ENCODE peak calls at places on chromosomes 12 and 14, in nine cellular contexts. One of them, this sample, is unnamed.

GRCh38 chr12:38906482-38907170 is 1.2 kb upstream of the CPNE8 start:
- DNase-seq in A549: peak
- DNase-seq in activated CD4-positive, alpha-beta T cell treated with anti-CD3 and anti-CD28 coated beads, Interleukin-2, amount 10 ng/mL, durations not matched to agents 7 days and 5 days: peak
- DNase-seq in stimulated activated CD4-positive, alpha-beta T cell treated with anti-CD3 and anti-CD28 coated beads, Interleukin-2, amount 100 ng/mL, for 48 hours: peak
- DNase-seq in adrenal gland: peak
- DNase-seq in AML-193: no peak
- DNase-seq in AG10803: peak
- DNase-seq in effector memory CD8-positive, alpha-beta T cell: peak
- DNase-seq in GM13977: peak
- DNase-seq in this sample: peak

GRCh38 chr12:113208041-113208934 is 13.0 kb upstream of the TPCN1 start:
- DNase-seq in A549: no peak
- DNase-seq in activated CD4-positive, alpha-beta T cell treated with anti-CD3 and anti-CD28 coated beads, Interleukin-2, amount 10 ng/mL, durations not matched to agents 7 days and 5 days: peak
- DNase-seq in stimulated activated CD4-positive, alpha-beta T cell treated with anti-CD3 and anti-CD28 coated beads, Interleukin-2, amount 100 ng/mL, for 48 hours: peak
- DNase-seq in adrenal gland: peak
- DNase-seq in AML-193: peak
- DNase-seq in AG10803: peak
- DNase-seq in effector memory CD8-positive, alpha-beta T cell: peak
- DNase-seq in GM13977: peak
- DNase-seq in this sample: no peak

GRCh38 chr12:80262372-80263170 is 163.2 kb downstream of the OTOGL start:
- DNase-seq in A549: no peak
- DNase-seq in activated CD4-positive, alpha-beta T cell treated with anti-CD3 and anti-CD28 coated beads, Interleukin-2, amount 10 ng/mL, durations not matched to agents 7 days and 5 days: no peak
- DNase-seq in stimulated activated CD4-positive, alpha-beta T cell treated with anti-CD3 and anti-CD28 coated beads, Interleukin-2, amount 100 ng/mL, for 48 hours: no peak
- DNase-seq in adrenal gland: no peak
- DNase-seq in AML-193: no peak
- DNase-seq in AG10803: peak
- DNase-seq in effector memory CD8-positive, alpha-beta T cell: no peak
- DNase-seq in GM13977: no peak
- DNase-seq in this sample: no peak

GRCh38 chr12:127810026-127810425 is 456.9 kb upstream of the TMEM132C start:
- DNase-seq in A549: no peak
- DNase-seq in activated CD4-positive, alpha-beta T cell treated with anti-CD3 and anti-CD28 coated beads, Interleukin-2, amount 10 ng/mL, durations not matched to agents 7 days and 5 days: no peak
- DNase-seq in stimulated activated CD4-positive, alpha-beta T cell treated with anti-CD3 and anti-CD28 coated beads, Interleukin-2, amount 100 ng/mL, for 48 hours: no peak
- DNase-seq in adrenal gland: no peak
- DNase-seq in AML-193: no peak
- DNase-seq in AG10803: peak
- DNase-seq in effector memory CD8-positive, alpha-beta T cell: no peak
- DNase-seq in GM13977: no peak
- DNase-seq in this sample: no peak

GRCh38 chr14:89284368-89285058 is 132.5 kb downstream of the FOXN3 start:
- DNase-seq in A549: no peak
- DNase-seq in activated CD4-positive, alpha-beta T cell treated with anti-CD3 and anti-CD28 coated beads, Interleukin-2, amount 10 ng/mL, durations not matched to agents 7 days and 5 days: no peak
- DNase-seq in stimulated activated CD4-positive, alpha-beta T cell treated with anti-CD3 and anti-CD28 coated beads, Interleukin-2, amount 100 ng/mL, for 48 hours: no peak
- DNase-seq in adrenal gland: peak
- DNase-seq in AML-193: no peak
- DNase-seq in AG10803: peak
- DNase-seq in effector memory CD8-positive, alpha-beta T cell: no peak
- DNase-seq in GM13977: no peak
- DNase-seq in this sample: no peak

GRCh38 chr12:92002195-92002649 is 143.4 kb downstream of the BTG1 start:
- DNase-seq in A549: no peak
- DNase-seq in activated CD4-positive, alpha-beta T cell treated with anti-CD3 and anti-CD28 coated beads, Interleukin-2, amount 10 ng/mL, durations not matched to agents 7 days and 5 days: no peak
- DNase-seq in stimulated activated CD4-positive, alpha-beta T cell treated with anti-CD3 and anti-CD28 coated beads, Interleukin-2, amount 100 ng/mL, for 48 hours: no peak
- DNase-seq in adrenal gland: no peak
- DNase-seq in AML-193: no peak
- DNase-seq in AG10803: no peak
- DNase-seq in effector memory CD8-positive, alpha-beta T cell: no peak
- DNase-seq in GM13977: no peak
- DNase-seq in this sample: no peak

GRCh38 chr14:32400480-32400879 is 71.4 kb downstream of the AKAP6 start:
- DNase-seq in A549: no peak
- DNase-seq in activated CD4-positive, alpha-beta T cell treated with anti-CD3 and anti-CD28 coated beads, Interleukin-2, amount 10 ng/mL, durations not matched to agents 7 days and 5 days: no peak
- DNase-seq in stimulated activated CD4-positive, alpha-beta T cell treated with anti-CD3 and anti-CD28 coated beads, Interleukin-2, amount 100 ng/mL, for 48 hours: no peak
- DNase-seq in adrenal gland: no peak
- DNase-seq in AML-193: no peak
- DNase-seq in AG10803: peak
- DNase-seq in effector memory CD8-positive, alpha-beta T cell: no peak
- DNase-seq in GM13977: no peak
- DNase-seq in this sample: no peak

GRCh38 chr12:79997115-79997805 is 62.4 kb upstream of the PPP1R12A start:
- DNase-seq in A549: no peak
- DNase-seq in activated CD4-positive, alpha-beta T cell treated with anti-CD3 and anti-CD28 coated beads, Interleukin-2, amount 10 ng/mL, durations not matched to agents 7 days and 5 days: no peak
- DNase-seq in stimulated activated CD4-positive, alpha-beta T cell treated with anti-CD3 and anti-CD28 coated beads, Interleukin-2, amount 100 ng/mL, for 48 hours: no peak
- DNase-seq in adrenal gland: no peak
- DNase-seq in AML-193: no peak
- DNase-seq in AG10803: peak
- DNase-seq in effector memory CD8-positive, alpha-beta T cell: no peak
- DNase-seq in GM13977: peak
- DNase-seq in this sample: no peak

GRCh38 chr14:41830679-41831078 is 224.0 kb downstream of the LRFN5 start:
- DNase-seq in A549: no peak
- DNase-seq in activated CD4-positive, alpha-beta T cell treated with anti-CD3 and anti-CD28 coated beads, Interleukin-2, amount 10 ng/mL, durations not matched to agents 7 days and 5 days: no peak
- DNase-seq in stimulated activated CD4-positive, alpha-beta T cell treated with anti-CD3 and anti-CD28 coated beads, Interleukin-2, amount 100 ng/mL, for 48 hours: no peak
- DNase-seq in adrenal gland: peak
- DNase-seq in AML-193: no peak
- DNase-seq in AG10803: peak
- DNase-seq in effector memory CD8-positive, alpha-beta T cell: no peak
- DNase-seq in GM13977: no peak
- DNase-seq in this sample: no peak

GRCh38 chr14:88470542-88471440 is 84.0 kb downstream of the PTPN21 start:
- DNase-seq in A549: no peak
- DNase-seq in activated CD4-positive, alpha-beta T cell treated with anti-CD3 and anti-CD28 coated beads, Interleukin-2, amount 10 ng/mL, durations not matched to agents 7 days and 5 days: no peak
- DNase-seq in stimulated activated CD4-positive, alpha-beta T cell treated with anti-CD3 and anti-CD28 coated beads, Interleukin-2, amount 100 ng/mL, for 48 hours: no peak
- DNase-seq in adrenal gland: no peak
- DNase-seq in AML-193: no peak
- DNase-seq in AG10803: no peak
- DNase-seq in effector memory CD8-positive, alpha-beta T cell: no peak
- DNase-seq in GM13977: no peak
- DNase-seq in this sample: no peak

GRCh38 chr14:69574266-69574953 is at the start of gene CCDC177:
- DNase-seq in A549: peak
- DNase-seq in activated CD4-positive, alpha-beta T cell treated with anti-CD3 and anti-CD28 coated beads, Interleukin-2, amount 10 ng/mL, durations not matched to agents 7 days and 5 days: peak
- DNase-seq in stimulated activated CD4-positive, alpha-beta T cell treated with anti-CD3 and anti-CD28 coated beads, Interleukin-2, amount 100 ng/mL, for 48 hours: peak
- DNase-seq in adrenal gland: peak
- DNase-seq in AML-193: no peak
- DNase-seq in AG10803: peak
- DNase-seq in effector memory CD8-positive, alpha-beta T cell: peak
- DNase-seq in GM13977: peak
- DNase-seq in this sample: peak

GRCh38 chr14:73787760-73788508 is 63.7 kb upstream of the PTGR2 start:
- DNase-seq in A549: no peak
- DNase-seq in activated CD4-positive, alpha-beta T cell treated with anti-CD3 and anti-CD28 coated beads, Interleukin-2, amount 10 ng/mL, durations not matched to agents 7 days and 5 days: no peak
- DNase-seq in stimulated activated CD4-positive, alpha-beta T cell treated with anti-CD3 and anti-CD28 coated beads, Interleukin-2, amount 100 ng/mL, for 48 hours: peak
- DNase-seq in adrenal gland: no peak
- DNase-seq in AML-193: no peak
- DNase-seq in AG10803: no peak
- DNase-seq in effector memory CD8-positive, alpha-beta T cell: no peak
- DNase-seq in GM13977: peak
- DNase-seq in this sample: no peak

GRCh38 chr12:104410786-104411185 is 46.0 kb upstream of the CHST11 start:
- DNase-seq in A549: no peak
- DNase-seq in activated CD4-positive, alpha-beta T cell treated with anti-CD3 and anti-CD28 coated beads, Interleukin-2, amount 10 ng/mL, durations not matched to agents 7 days and 5 days: no peak
- DNase-seq in stimulated activated CD4-positive, alpha-beta T cell treated with anti-CD3 and anti-CD28 coated beads, Interleukin-2, amount 100 ng/mL, for 48 hours: no peak
- DNase-seq in adrenal gland: no peak
- DNase-seq in AML-193: no peak
- DNase-seq in AG10803: peak
- DNase-seq in effector memory CD8-positive, alpha-beta T cell: no peak
- DNase-seq in GM13977: no peak
- DNase-seq in this sample: no peak

GRCh38 chr12:115507951-115508722 is 769.4 kb downstream of the MED13L start:
- DNase-seq in A549: no peak
- DNase-seq in activated CD4-positive, alpha-beta T cell treated with anti-CD3 and anti-CD28 coated beads, Interleukin-2, amount 10 ng/mL, durations not matched to agents 7 days and 5 days: no peak
- DNase-seq in stimulated activated CD4-positive, alpha-beta T cell treated with anti-CD3 and anti-CD28 coated beads, Interleukin-2, amount 100 ng/mL, for 48 hours: no peak
- DNase-seq in adrenal gland: no peak
- DNase-seq in AML-193: no peak
- DNase-seq in AG10803: no peak
- DNase-seq in effector memory CD8-positive, alpha-beta T cell: no peak
- DNase-seq in GM13977: no peak
- DNase-seq in this sample: peak

GRCh38 chr12:67911293-67911637 is 78.0 kb upstream of the IFNG-AS1 start:
- DNase-seq in A549: no peak
- DNase-seq in activated CD4-positive, alpha-beta T cell treated with anti-CD3 and anti-CD28 coated beads, Interleukin-2, amount 10 ng/mL, durations not matched to agents 7 days and 5 days: no peak
- DNase-seq in stimulated activated CD4-positive, alpha-beta T cell treated with anti-CD3 and anti-CD28 coated beads, Interleukin-2, amount 100 ng/mL, for 48 hours: no peak
- DNase-seq in adrenal gland: no peak
- DNase-seq in AML-193: no peak
- DNase-seq in AG10803: no peak
- DNase-seq in effector memory CD8-positive, alpha-beta T cell: no peak
- DNase-seq in GM13977: no peak
- DNase-seq in this sample: no peak

GRCh38 chr12:53064613-53065415 is 14.4 kb downstream of the SPRYD3 start:
- DNase-seq in A549: no peak
- DNase-seq in activated CD4-positive, alpha-beta T cell treated with anti-CD3 and anti-CD28 coated beads, Interleukin-2, amount 10 ng/mL, durations not matched to agents 7 days and 5 days: no peak
- DNase-seq in stimulated activated CD4-positive, alpha-beta T cell treated with anti-CD3 and anti-CD28 coated beads, Interleukin-2, amount 100 ng/mL, for 48 hours: no peak
- DNase-seq in adrenal gland: peak
- DNase-seq in AML-193: no peak
- DNase-seq in AG10803: no peak
- DNase-seq in effector memory CD8-positive, alpha-beta T cell: no peak
- DNase-seq in GM13977: no peak
- DNase-seq in this sample: no peak

GRCh38 chr12:104738371-104738710 is 219.7 kb downstream of the SLC41A2 start:
- DNase-seq in A549: no peak
- DNase-seq in activated CD4-positive, alpha-beta T cell treated with anti-CD3 and anti-CD28 coated beads, Interleukin-2, amount 10 ng/mL, durations not matched to agents 7 days and 5 days: no peak
- DNase-seq in stimulated activated CD4-positive, alpha-beta T cell treated with anti-CD3 and anti-CD28 coated beads, Interleukin-2, amount 100 ng/mL, for 48 hours: no peak
- DNase-seq in adrenal gland: no peak
- DNase-seq in AML-193: no peak
- DNase-seq in AG10803: no peak
- DNase-seq in effector memory CD8-positive, alpha-beta T cell: no peak
- DNase-seq in GM13977: no peak
- DNase-seq in this sample: no peak

GRCh38 chr14:74503973-74504335 is 10.4 kb downstream of the ISCA2 start:
- DNase-seq in A549: no peak
- DNase-seq in activated CD4-positive, alpha-beta T cell treated with anti-CD3 and anti-CD28 coated beads, Interleukin-2, amount 10 ng/mL, durations not matched to agents 7 days and 5 days: no peak
- DNase-seq in stimulated activated CD4-positive, alpha-beta T cell treated with anti-CD3 and anti-CD28 coated beads, Interleukin-2, amount 100 ng/mL, for 48 hours: no peak
- DNase-seq in adrenal gland: no peak
- DNase-seq in AML-193: no peak
- DNase-seq in AG10803: no peak
- DNase-seq in effector memory CD8-positive, alpha-beta T cell: no peak
- DNase-seq in GM13977: no peak
- DNase-seq in this sample: no peak

GRCh38 chr12:29082522-29082921 is 66.6 kb upstream of the FAR2 start:
- DNase-seq in A549: no peak
- DNase-seq in activated CD4-positive, alpha-beta T cell treated with anti-CD3 and anti-CD28 coated beads, Interleukin-2, amount 10 ng/mL, durations not matched to agents 7 days and 5 days: no peak
- DNase-seq in stimulated activated CD4-positive, alpha-beta T cell treated with anti-CD3 and anti-CD28 coated beads, Interleukin-2, amount 100 ng/mL, for 48 hours: no peak
- DNase-seq in adrenal gland: no peak
- DNase-seq in AML-193: no peak
- DNase-seq in AG10803: peak
- DNase-seq in effector memory CD8-positive, alpha-beta T cell: no peak
- DNase-seq in GM13977: no peak
- DNase-seq in this sample: no peak

GRCh38 chr12:55927588-55928502 is at the start of gene PYM1:
- DNase-seq in A549: peak
- DNase-seq in activated CD4-positive, alpha-beta T cell treated with anti-CD3 and anti-CD28 coated beads, Interleukin-2, amount 10 ng/mL, durations not matched to agents 7 days and 5 days: peak
- DNase-seq in stimulated activated CD4-positive, alpha-beta T cell treated with anti-CD3 and anti-CD28 coated beads, Interleukin-2, amount 100 ng/mL, for 48 hours: no peak
- DNase-seq in adrenal gland: peak
- DNase-seq in AML-193: peak
- DNase-seq in AG10803: peak
- DNase-seq in effector memory CD8-positive, alpha-beta T cell: peak
- DNase-seq in GM13977: peak
- DNase-seq in this sample: no peak

GRCh38 chr14:60658909-60659585 is 9.8 kb upstream of the SIX1 start:
- DNase-seq in A549: no peak
- DNase-seq in activated CD4-positive, alpha-beta T cell treated with anti-CD3 and anti-CD28 coated beads, Interleukin-2, amount 10 ng/mL, durations not matched to agents 7 days and 5 days: no peak
- DNase-seq in stimulated activated CD4-positive, alpha-beta T cell treated with anti-CD3 and anti-CD28 coated beads, Interleukin-2, amount 100 ng/mL, for 48 hours: no peak
- DNase-seq in adrenal gland: no peak
- DNase-seq in AML-193: no peak
- DNase-seq in AG10803: no peak
- DNase-seq in effector memory CD8-positive, alpha-beta T cell: no peak
- DNase-seq in GM13977: no peak
- DNase-seq in this sample: no peak

GRCh38 chr14:24892730-24893059 is 157.3 kb downstream of the STXBP6 start:
- DNase-seq in A549: no peak
- DNase-seq in activated CD4-positive, alpha-beta T cell treated with anti-CD3 and anti-CD28 coated beads, Interleukin-2, amount 10 ng/mL, durations not matched to agents 7 days and 5 days: no peak
- DNase-seq in stimulated activated CD4-positive, alpha-beta T cell treated with anti-CD3 and anti-CD28 coated beads, Interleukin-2, amount 100 ng/mL, for 48 hours: no peak
- DNase-seq in adrenal gland: no peak
- DNase-seq in AML-193: no peak
- DNase-seq in AG10803: no peak
- DNase-seq in effector memory CD8-positive, alpha-beta T cell: no peak
- DNase-seq in GM13977: no peak
- DNase-seq in this sample: no peak

GRCh38 chr12:2212971-2213869 is 160.4 kb downstream of the CACNA1C start:
- DNase-seq in A549: no peak
- DNase-seq in activated CD4-positive, alpha-beta T cell treated with anti-CD3 and anti-CD28 coated beads, Interleukin-2, amount 10 ng/mL, durations not matched to agents 7 days and 5 days: no peak
- DNase-seq in stimulated activated CD4-positive, alpha-beta T cell treated with anti-CD3 and anti-CD28 coated beads, Interleukin-2, amount 100 ng/mL, for 48 hours: no peak
- DNase-seq in adrenal gland: no peak
- DNase-seq in AML-193: no peak
- DNase-seq in AG10803: no peak
- DNase-seq in effector memory CD8-positive, alpha-beta T cell: no peak
- DNase-seq in GM13977: no peak
- DNase-seq in this sample: peak

GRCh38 chr12:102885043-102885932 is 31.8 kb downstream of the PAH start:
- DNase-seq in A549: no peak
- DNase-seq in activated CD4-positive, alpha-beta T cell treated with anti-CD3 and anti-CD28 coated beads, Interleukin-2, amount 10 ng/mL, durations not matched to agents 7 days and 5 days: no peak
- DNase-seq in stimulated activated CD4-positive, alpha-beta T cell treated with anti-CD3 and anti-CD28 coated beads, Interleukin-2, amount 100 ng/mL, for 48 hours: no peak
- DNase-seq in adrenal gland: no peak
- DNase-seq in AML-193: no peak
- DNase-seq in AG10803: no peak
- DNase-seq in effector memory CD8-positive, alpha-beta T cell: no peak
- DNase-seq in GM13977: no peak
- DNase-seq in this sample: peak

GRCh38 chr12:51263341-51263740 is 6.9 kb downstream of the SMAGP start:
- DNase-seq in A549: no peak
- DNase-seq in activated CD4-positive, alpha-beta T cell treated with anti-CD3 and anti-CD28 coated beads, Interleukin-2, amount 10 ng/mL, durations not matched to agents 7 days and 5 days: no peak
- DNase-seq in stimulated activated CD4-positive, alpha-beta T cell treated with anti-CD3 and anti-CD28 coated beads, Interleukin-2, amount 100 ng/mL, for 48 hours: no peak
- DNase-seq in adrenal gland: no peak
- DNase-seq in AML-193: no peak
- DNase-seq in AG10803: no peak
- DNase-seq in effector memory CD8-positive, alpha-beta T cell: no peak
- DNase-seq in GM13977: no peak
- DNase-seq in this sample: no peak

GRCh38 chr12:124347805-124348658 is 53.1 kb downstream of the RFLNA start:
- DNase-seq in A549: no peak
- DNase-seq in activated CD4-positive, alpha-beta T cell treated with anti-CD3 and anti-CD28 coated beads, Interleukin-2, amount 10 ng/mL, durations not matched to agents 7 days and 5 days: peak
- DNase-seq in stimulated activated CD4-positive, alpha-beta T cell treated with anti-CD3 and anti-CD28 coated beads, Interleukin-2, amount 100 ng/mL, for 48 hours: peak
- DNase-seq in adrenal gland: no peak
- DNase-seq in AML-193: no peak
- DNase-seq in AG10803: no peak
- DNase-seq in effector memory CD8-positive, alpha-beta T cell: no peak
- DNase-seq in GM13977: no peak
- DNase-seq in this sample: no peak

GRCh38 chr12:52007158-52007921 is 594 bp downstream of the TAMALIN start:
- DNase-seq in A549: no peak
- DNase-seq in activated CD4-positive, alpha-beta T cell treated with anti-CD3 and anti-CD28 coated beads, Interleukin-2, amount 10 ng/mL, durations not matched to agents 7 days and 5 days: peak
- DNase-seq in stimulated activated CD4-positive, alpha-beta T cell treated with anti-CD3 and anti-CD28 coated beads, Interleukin-2, amount 100 ng/mL, for 48 hours: peak
- DNase-seq in adrenal gland: no peak
- DNase-seq in AML-193: no peak
- DNase-seq in AG10803: peak
- DNase-seq in effector memory CD8-positive, alpha-beta T cell: peak
- DNase-seq in GM13977: peak
- DNase-seq in this sample: no peak

GRCh38 chr12:113854385-113855136 is 111.6 kb downstream of the RBM19 start:
- DNase-seq in A549: no peak
- DNase-seq in activated CD4-positive, alpha-beta T cell treated with anti-CD3 and anti-CD28 coated beads, Interleukin-2, amount 10 ng/mL, durations not matched to agents 7 days and 5 days: no peak
- DNase-seq in stimulated activated CD4-positive, alpha-beta T cell treated with anti-CD3 and anti-CD28 coated beads, Interleukin-2, amount 100 ng/mL, for 48 hours: no peak
- DNase-seq in adrenal gland: no peak
- DNase-seq in AML-193: no peak
- DNase-seq in AG10803: no peak
- DNase-seq in effector memory CD8-positive, alpha-beta T cell: no peak
- DNase-seq in GM13977: no peak
- DNase-seq in this sample: no peak

GRCh38 chr12:96094201-96094600 is 58.8 kb upstream of the LTA4H start:
- DNase-seq in A549: peak
- DNase-seq in activated CD4-positive, alpha-beta T cell treated with anti-CD3 and anti-CD28 coated beads, Interleukin-2, amount 10 ng/mL, durations not matched to agents 7 days and 5 days: peak
- DNase-seq in stimulated activated CD4-positive, alpha-beta T cell treated with anti-CD3 and anti-CD28 coated beads, Interleukin-2, amount 100 ng/mL, for 48 hours: no peak
- DNase-seq in adrenal gland: no peak
- DNase-seq in AML-193: peak
- DNase-seq in AG10803: no peak
- DNase-seq in effector memory CD8-positive, alpha-beta T cell: no peak
- DNase-seq in GM13977: no peak
- DNase-seq in this sample: no peak

GRCh38 chr14:91374897-91375747 is 42.5 kb downstream of the CCDC88C start:
- DNase-seq in A549: no peak
- DNase-seq in activated CD4-positive, alpha-beta T cell treated with anti-CD3 and anti-CD28 coated beads, Interleukin-2, amount 10 ng/mL, durations not matched to agents 7 days and 5 days: no peak
- DNase-seq in stimulated activated CD4-positive, alpha-beta T cell treated with anti-CD3 and anti-CD28 coated beads, Interleukin-2, amount 100 ng/mL, for 48 hours: no peak
- DNase-seq in adrenal gland: no peak
- DNase-seq in AML-193: no peak
- DNase-seq in AG10803: no peak
- DNase-seq in effector memory CD8-positive, alpha-beta T cell: no peak
- DNase-seq in GM13977: no peak
- DNase-seq in this sample: peak

GRCh38 chr14:69629225-69630127 is 18.1 kb downstream of the SUSD6 start:
- DNase-seq in A549: no peak
- DNase-seq in activated CD4-positive, alpha-beta T cell treated with anti-CD3 and anti-CD28 coated beads, Interleukin-2, amount 10 ng/mL, durations not matched to agents 7 days and 5 days: no peak
- DNase-seq in stimulated activated CD4-positive, alpha-beta T cell treated with anti-CD3 and anti-CD28 coated beads, Interleukin-2, amount 100 ng/mL, for 48 hours: no peak
- DNase-seq in adrenal gland: no peak
- DNase-seq in AML-193: no peak
- DNase-seq in AG10803: peak
- DNase-seq in effector memory CD8-positive, alpha-beta T cell: no peak
- DNase-seq in GM13977: no peak
- DNase-seq in this sample: no peak

This sample was measured in retina.